ENCODE peak calls at places on chromosomes 2 and 18, in six cellular contexts. One of them, this sample, is unnamed.

GRCh38 chr18:58044370-58045264 is 591 bp downstream of the NEDD4L start:
- DNase-seq in right lobe of liver: peak; percentile 66
- DNase-seq in endodermal cell: peak; percentile 87
- DNase-seq in A549: peak; percentile 41
- DNase-seq in GM23338: peak; percentile 68
- DNase-seq in aorta: peak; percentile 74
- DNase-seq in this sample: peak; percentile 44

GRCh38 chr2:174997110-174997509 is 8.1 kb downstream of the CHN1 start:
- DNase-seq in right lobe of liver: no peak
- DNase-seq in endodermal cell: no peak
- DNase-seq in A549: no peak
- DNase-seq in GM23338: no peak
- DNase-seq in aorta: no peak
- DNase-seq in this sample: no peak

GRCh38 chr18:79631096-79631507 is 48.5 kb upstream of the CTDP1 start:
- DNase-seq in right lobe of liver: no peak
- DNase-seq in endodermal cell: no peak
- DNase-seq in A549: no peak
- DNase-seq in GM23338: no peak
- DNase-seq in aorta: no peak
- DNase-seq in this sample: no peak

GRCh38 chr18:23352042-23352441 is 101.0 kb upstream of the RIOK3 start:
- DNase-seq in right lobe of liver: no peak
- DNase-seq in endodermal cell: no peak
- DNase-seq in A549: no peak
- DNase-seq in GM23338: no peak
- DNase-seq in aorta: no peak
- DNase-seq in this sample: no peak

GRCh38 chr2:100320547-100321180 is 1.6 kb downstream of the LONRF2 start:
- DNase-seq in right lobe of liver: no peak
- DNase-seq in endodermal cell: peak; percentile 41
- DNase-seq in A549: peak; percentile 50
- DNase-seq in GM23338: no peak
- DNase-seq in aorta: no peak
- DNase-seq in this sample: no peak

GRCh38 chr2:240435955-240436625 is 627 bp downstream of the GPC1 start:
- DNase-seq in right lobe of liver: peak; percentile 60
- DNase-seq in endodermal cell: peak; percentile 76
- DNase-seq in A549: no peak
- DNase-seq in GM23338: no peak
- DNase-seq in aorta: peak; percentile 56
- DNase-seq in this sample: peak; percentile 54

GRCh38 chr18:24466766-24467165 is 6.3 kb downstream of the HRH4 start:
- DNase-seq in right lobe of liver: no peak
- DNase-seq in endodermal cell: no peak
- DNase-seq in A549: no peak
- DNase-seq in GM23338: no peak
- DNase-seq in aorta: no peak
- DNase-seq in this sample: no peak

GRCh38 chr2:235030936-235031335 is 79.1 kb downstream of the SH3BP4 start:
- DNase-seq in right lobe of liver: no peak
- DNase-seq in endodermal cell: no peak
- DNase-seq in A549: no peak
- DNase-seq in GM23338: no peak
- DNase-seq in aorta: no peak
- DNase-seq in this sample: no peak

GRCh38 chr2:109523121-109523520 is 90.6 kb downstream of the SEPTIN10 start:
- DNase-seq in right lobe of liver: peak; percentile 15
- DNase-seq in endodermal cell: no peak
- DNase-seq in A549: no peak
- DNase-seq in GM23338: no peak
- DNase-seq in aorta: no peak
- DNase-seq in this sample: no peak

GRCh38 chr2:232406556-232407310 is at the start of gene ALPG:
- DNase-seq in right lobe of liver: no peak
- DNase-seq in endodermal cell: peak; percentile 58
- DNase-seq in A549: no peak
- DNase-seq in GM23338: peak; percentile 46
- DNase-seq in aorta: no peak
- DNase-seq in this sample: no peak

GRCh38 chr2:130264501-130264900 is 66.3 kb upstream of the TUBA3E start:
- DNase-seq in right lobe of liver: no peak
- DNase-seq in endodermal cell: no peak
- DNase-seq in A549: no peak
- DNase-seq in GM23338: no peak
- DNase-seq in aorta: no peak
- DNase-seq in this sample: no peak

GRCh38 chr2:155714983-155715382 is 617.5 kb downstream of the NR4A2 start:
- DNase-seq in right lobe of liver: no peak
- DNase-seq in endodermal cell: no peak
- DNase-seq in A549: no peak
- DNase-seq in GM23338: no peak
- DNase-seq in aorta: no peak
- DNase-seq in this sample: no peak

GRCh38 chr18:37476182-37476581 is 89.4 kb downstream of the CELF4 start:
- DNase-seq in right lobe of liver: no peak
- DNase-seq in endodermal cell: peak; percentile 85
- DNase-seq in A549: peak; percentile 24
- DNase-seq in GM23338: peak; percentile 74
- DNase-seq in aorta: no peak
- DNase-seq in this sample: peak; percentile 31

GRCh38 chr2:240224676-240225075 is 84.2 kb upstream of the OTOS start:
- DNase-seq in right lobe of liver: no peak
- DNase-seq in endodermal cell: no peak
- DNase-seq in A549: no peak
- DNase-seq in GM23338: no peak
- DNase-seq in aorta: no peak
- DNase-seq in this sample: no peak

GRCh38 chr2:217314021-217314460 is 454.2 kb upstream of the TNP1 start:
- DNase-seq in right lobe of liver: no peak
- DNase-seq in endodermal cell: no peak
- DNase-seq in A549: peak; percentile 19
- DNase-seq in GM23338: no peak
- DNase-seq in aorta: no peak
- DNase-seq in this sample: no peak

GRCh38 chr2:609520-610280 is 67.5 kb downstream of the TMEM18 start:
- DNase-seq in right lobe of liver: no peak
- DNase-seq in endodermal cell: peak; percentile 12
- DNase-seq in A549: no peak
- DNase-seq in GM23338: no peak
- DNase-seq in aorta: no peak
- DNase-seq in this sample: no peak

GRCh38 chr2:35846-36245 is 10.5 kb downstream of the FAM110C start:
- DNase-seq in right lobe of liver: no peak
- DNase-seq in endodermal cell: no peak
- DNase-seq in A549: no peak
- DNase-seq in GM23338: no peak
- DNase-seq in aorta: no peak
- DNase-seq in this sample: no peak

GRCh38 chr2:97748397-97748796 is 35.0 kb downstream of the ZAP70 start:
- DNase-seq in right lobe of liver: no peak
- DNase-seq in endodermal cell: peak; percentile 93
- DNase-seq in A549: peak; percentile 51
- DNase-seq in GM23338: peak; percentile 88
- DNase-seq in aorta: no peak
- DNase-seq in this sample: peak; percentile 41

GRCh38 chr18:10296491-10296890 is 157.9 kb upstream of the APCDD1 start:
- DNase-seq in right lobe of liver: no peak
- DNase-seq in endodermal cell: no peak
- DNase-seq in A549: no peak
- DNase-seq in GM23338: no peak
- DNase-seq in aorta: no peak
- DNase-seq in this sample: no peak

GRCh38 chr2:198100323-198100722 is 295.9 kb downstream of the PLCL1 start:
- DNase-seq in right lobe of liver: no peak
- DNase-seq in endodermal cell: no peak
- DNase-seq in A549: no peak
- DNase-seq in GM23338: no peak
- DNase-seq in aorta: no peak
- DNase-seq in this sample: no peak

GRCh38 chr2:51013060-51013746 is 18.7 kb downstream of the NRXN1 start:
- DNase-seq in right lobe of liver: peak; percentile 68
- DNase-seq in endodermal cell: peak; percentile 69
- DNase-seq in A549: no peak
- DNase-seq in GM23338: peak; percentile 81
- DNase-seq in aorta: no peak
- DNase-seq in this sample: no peak

GRCh38 chr2:54629390-54629789 is 94.1 kb upstream of the EML6 start:
- DNase-seq in right lobe of liver: no peak
- DNase-seq in endodermal cell: no peak
- DNase-seq in A549: no peak
- DNase-seq in GM23338: no peak
- DNase-seq in aorta: no peak
- DNase-seq in this sample: no peak
- H3K4me3 ChIP-seq in right lobe of liver: no peak overlapping the region
- H3K4me3 ChIP-seq in endodermal cell: no peak overlapping the region
- H3K4me3 ChIP-seq in A549: no peak overlapping the region
- H3K4me3 ChIP-seq in GM23338: no peak overlapping the region
- H3K4me3 ChIP-seq in aorta: no peak overlapping the region
- H3K4me3 ChIP-seq in this sample: no peak overlapping the region

GRCh38 chr2:68726608-68727367 is 7.8 kb upstream of the ARHGAP25 start:
- DNase-seq in right lobe of liver: no peak
- DNase-seq in endodermal cell: no peak
- DNase-seq in A549: no peak
- DNase-seq in GM23338: no peak
- DNase-seq in aorta: peak; percentile 50
- DNase-seq in this sample: no peak

GRCh38 chr2:68722712-68723111 is 11.9 kb upstream of the ARHGAP25 start:
- DNase-seq in right lobe of liver: no peak
- DNase-seq in endodermal cell: peak; percentile 64
- DNase-seq in A549: no peak
- DNase-seq in GM23338: peak; percentile 64
- DNase-seq in aorta: no peak
- DNase-seq in this sample: no peak

GRCh38 chr2:68727698-68728375 is 6.8 kb upstream of the ARHGAP25 start:
- DNase-seq in right lobe of liver: no peak
- DNase-seq in endodermal cell: no peak
- DNase-seq in A549: no peak
- DNase-seq in GM23338: no peak
- DNase-seq in aorta: no peak
- DNase-seq in this sample: no peak

GRCh38 chr2:68721482-68722071 is 13.0 kb upstream of the ARHGAP25 start:
- DNase-seq in right lobe of liver: no peak
- DNase-seq in endodermal cell: no peak
- DNase-seq in A549: no peak
- DNase-seq in GM23338: no peak
- DNase-seq in aorta: no peak
- DNase-seq in this sample: no peak

GRCh38 chr2:68726100-68726499 is 8.5 kb upstream of the ARHGAP25 start:
- DNase-seq in right lobe of liver: no peak
- DNase-seq in endodermal cell: no peak
- DNase-seq in A549: no peak
- DNase-seq in GM23338: no peak
- DNase-seq in aorta: no peak
- DNase-seq in this sample: no peak
- H3K4me3 ChIP-seq in right lobe of liver: no peak overlapping the region
- H3K4me3 ChIP-seq in endodermal cell: no peak overlapping the region
- H3K4me3 ChIP-seq in A549: no peak overlapping the region
- H3K4me3 ChIP-seq in GM23338: no peak overlapping the region
- H3K4me3 ChIP-seq in aorta: no peak overlapping the region
- H3K4me3 ChIP-seq in this sample: no peak overlapping the region

GRCh38 chr2:64599469-64599868 is 54.2 kb downstream of the SERTAD2 start:
- DNase-seq in right lobe of liver: no peak
- DNase-seq in endodermal cell: no peak
- DNase-seq in A549: no peak
- DNase-seq in GM23338: no peak
- DNase-seq in aorta: no peak
- DNase-seq in this sample: peak; percentile 44

GRCh38 chr2:64601027-64601767 is 52.5 kb downstream of the SERTAD2 start:
- DNase-seq in right lobe of liver: no peak
- DNase-seq in endodermal cell: no peak
- DNase-seq in A549: no peak
- DNase-seq in GM23338: no peak
- DNase-seq in aorta: no peak
- DNase-seq in this sample: no peak

GRCh38 chr2:64602436-64602835 is 51.3 kb downstream of the SERTAD2 start:
- DNase-seq in right lobe of liver: no peak
- DNase-seq in endodermal cell: no peak
- DNase-seq in A549: no peak
- DNase-seq in GM23338: no peak
- DNase-seq in aorta: no peak
- DNase-seq in this sample: no peak

GRCh38 chr2:64604155-64604554 is 49.6 kb downstream of the SERTAD2 start:
- DNase-seq in right lobe of liver: no peak
- DNase-seq in endodermal cell: no peak
- DNase-seq in A549: no peak
- DNase-seq in GM23338: no peak
- DNase-seq in aorta: no peak
- DNase-seq in this sample: no peak

GRCh38 chr2:64601785-64602391 is 51.8 kb downstream of the SERTAD2 start:
- DNase-seq in right lobe of liver: no peak
- DNase-seq in endodermal cell: no peak
- DNase-seq in A549: no peak
- DNase-seq in GM23338: no peak
- DNase-seq in aorta: no peak
- DNase-seq in this sample: no peak
- H3K4me3 ChIP-seq in right lobe of liver: no peak overlapping the region
- H3K4me3 ChIP-seq in endodermal cell: no peak overlapping the region
- H3K4me3 ChIP-seq in A549: no peak overlapping the region
- H3K4me3 ChIP-seq in GM23338: no peak overlapping the region
- H3K4me3 ChIP-seq in aorta: no peak overlapping the region
- H3K4me3 ChIP-seq in this sample: no peak overlapping the region

GRCh38 chr2:218964041-218964771 is 4.7 kb downstream of the CDK5R2 start:
- DNase-seq in right lobe of liver: no peak
- DNase-seq in endodermal cell: peak; percentile 58
- DNase-seq in A549: peak; percentile 87
- DNase-seq in GM23338: peak; percentile 46
- DNase-seq in aorta: no peak
- DNase-seq in this sample: peak; percentile 81
- H3K4me3 ChIP-seq in right lobe of liver: no peak overlapping the region
- H3K4me3 ChIP-seq in endodermal cell: peak overlapping the region; percentile 83
- H3K4me3 ChIP-seq in A549: peak overlapping the region; percentile 35
- H3K4me3 ChIP-seq in GM23338: peak overlapping the region; percentile 71
- H3K4me3 ChIP-seq in aorta: no peak overlapping the region
- H3K4me3 ChIP-seq in this sample: peak overlapping the region; percentile 72